ENCODE peak calls at places on chromosomes 4 and X, in nine cellular contexts. K is ovary, S is aorta, J is A673, D is heart right ventricle, G is neuronal stem cell, O is H9, B is small intestine, A is fibroblast of lung. N is an unnamed sample. For H3K9me3, the result is how much of the 10 kb centered on the place peaks cover.

GRCh38 chr4:186400676-186401075 is 134.7 kb downstream of the F11 start:
- DNase-seq in K (no peak), S (no peak), J (peak), D (no peak), G (no peak), O (no peak), B (peak), A (no peak), N (no peak)

GRCh38 chrX:132858018-132858417 is 100.4 kb downstream of the HS6ST2 start:
- DNase-seq in K (no peak), S (no peak), J (peak), D (no peak), G (no peak), O (no peak), B (no peak), A (peak), N (no peak)

GRCh38 chr4:113878718-113879117 is 100.7 kb downstream of the ARSJ start:
- DNase-seq in K (no peak), S (no peak), J (peak), D (no peak), G (peak), O (peak), B (no peak), A (peak), N (no peak)

GRCh38 chr4:127015616-127016015 is 617.1 kb upstream of the INTU start:
- DNase-seq in K (no peak), S (no peak), J (no peak), D (no peak), G (peak), O (peak), B (no peak), A (no peak), N (no peak)

GRCh38 chr4:181645489-181645888 is 597.7 kb upstream of the TENM3 start:
- DNase-seq in K (no peak), S (no peak), J (no peak), D (no peak), G (no peak), O (no peak), B (no peak), A (no peak), N (no peak)

GRCh38 chr4:3679071-3679825 is 86.9 kb upstream of the ADRA2C start:
- DNase-seq in K (peak), S (peak), J (no peak), D (no peak), G (no peak), O (peak), B (no peak), A (no peak), N (no peak)

GRCh38 chr4:147786031-147786430 is 54.1 kb downstream of the ARHGAP10 start:
- DNase-seq in K (no peak), S (no peak), J (peak), D (no peak), G (no peak), O (no peak), B (no peak), A (no peak), N (no peak)

GRCh38 chr4:55177461-55177860 is 52.1 kb upstream of the KDR start:
- DNase-seq in K (no peak), S (no peak), J (no peak), D (no peak), G (no peak), O (no peak), B (no peak), A (no peak), N (no peak)

GRCh38 chr4:109025471-109026076 is 262.7 kb upstream of the ETNPPL start:
- DNase-seq in K (no peak), S (no peak), J (peak), D (no peak), G (no peak), O (no peak), B (no peak), A (no peak), N (no peak)

GRCh38 chrX:12118134-12118533 is 20.1 kb upstream of the FRMPD4 start:
- DNase-seq in K (no peak), S (no peak), J (no peak), D (no peak), G (no peak), O (no peak), B (no peak), A (no peak), N (no peak)

GRCh38 chr4:184802203-184803015 is 23.4 kb downstream of the ACSL1 start:
- DNase-seq in K (no peak), S (no peak), J (no peak), D (no peak), G (no peak), O (no peak), B (no peak), A (peak), N (no peak)

GRCh38 chrX:37378830-37379229 is 29.7 kb downstream of the PRRG1 start:
- DNase-seq in K (no peak), S (no peak), J (no peak), D (no peak), G (no peak), O (no peak), B (peak), A (peak), N (no peak)

GRCh38 chrX:52923781-52924241 is 26.7 kb downstream of the FAM156B start:
- DNase-seq in K (no peak), S (peak), J (peak), D (peak), G (no peak), O (no peak), B (no peak), A (peak), N (peak)

GRCh38 chr4:156970501-156971167 is 965 bp downstream of the PDGFC start:
- DNase-seq in K (peak), S (peak), J (peak), D (peak), G (peak), O (peak), B (peak), A (peak), N (peak)

GRCh38 chr4:41687971-41688370 is 60.6 kb downstream of the PHOX2B start:
- DNase-seq in K (no peak), S (no peak), J (no peak), D (no peak), G (no peak), O (no peak), B (no peak), A (no peak), N (no peak)

GRCh38 chrX:92270936-92271655 is 491.9 kb downstream of the PCDH11X start:
- DNase-seq in K (no peak), S (no peak), J (no peak), D (no peak), G (no peak), O (no peak), B (no peak), A (peak), N (no peak)

GRCh38 chr4:169968999-169969398 is 57.2 kb downstream of the MFAP3L start:
- DNase-seq in K (no peak), S (no peak), J (no peak), D (no peak), G (no peak), O (no peak), B (no peak), A (no peak), N (no peak)

GRCh38 chr4:129082302-129082701 is 11.0 kb downstream of the SCLT1 start:
- DNase-seq in K (no peak), S (no peak), J (no peak), D (no peak), G (no peak), O (no peak), B (no peak), A (no peak), N (no peak)
- H3K9me3 ChIP-seq in K (under half), S (under half), J (under half), D (under half), G (under half), O (under half), B (under half), A (under half), N (under half)

GRCh38 chr4:106109929-106110328 is 206.1 kb downstream of the TBCK start:
- DNase-seq in K (no peak), S (no peak), J (no peak), D (no peak), G (no peak), O (no peak), B (peak), A (no peak), N (no peak)
- H3K9me3 ChIP-seq in K (under half), S (under half), J (under half), D (under half), G (under half), O (under half), B (under half), A (under half), N (under half)

GRCh38 chr4:271492-272103 is 33.7 kb downstream of the ZNF732 start:
- DNase-seq in K (no peak), S (no peak), J (no peak), D (no peak), G (no peak), O (no peak), B (no peak), A (no peak), N (no peak)
- H3K9me3 ChIP-seq in K (under half), S (under half), J (half or more), D (half or more), G (half or more), O (under half), B (under half), A (under half), N (half or more)

GRCh38 chr4:20127626-20128025 is 124.1 kb upstream of the SLIT2 start:
- DNase-seq in K (no peak), S (no peak), J (no peak), D (no peak), G (no peak), O (no peak), B (no peak), A (peak), N (no peak)

GRCh38 chr4:20124317-20125026 is 127.2 kb upstream of the SLIT2 start:
- DNase-seq in K (no peak), S (no peak), J (no peak), D (no peak), G (no peak), O (no peak), B (no peak), A (no peak), N (no peak)

GRCh38 chr4:20126906-20127305 is 124.8 kb upstream of the SLIT2 start:
- DNase-seq in K (no peak), S (no peak), J (no peak), D (no peak), G (no peak), O (no peak), B (no peak), A (peak), N (no peak)

DNA sequence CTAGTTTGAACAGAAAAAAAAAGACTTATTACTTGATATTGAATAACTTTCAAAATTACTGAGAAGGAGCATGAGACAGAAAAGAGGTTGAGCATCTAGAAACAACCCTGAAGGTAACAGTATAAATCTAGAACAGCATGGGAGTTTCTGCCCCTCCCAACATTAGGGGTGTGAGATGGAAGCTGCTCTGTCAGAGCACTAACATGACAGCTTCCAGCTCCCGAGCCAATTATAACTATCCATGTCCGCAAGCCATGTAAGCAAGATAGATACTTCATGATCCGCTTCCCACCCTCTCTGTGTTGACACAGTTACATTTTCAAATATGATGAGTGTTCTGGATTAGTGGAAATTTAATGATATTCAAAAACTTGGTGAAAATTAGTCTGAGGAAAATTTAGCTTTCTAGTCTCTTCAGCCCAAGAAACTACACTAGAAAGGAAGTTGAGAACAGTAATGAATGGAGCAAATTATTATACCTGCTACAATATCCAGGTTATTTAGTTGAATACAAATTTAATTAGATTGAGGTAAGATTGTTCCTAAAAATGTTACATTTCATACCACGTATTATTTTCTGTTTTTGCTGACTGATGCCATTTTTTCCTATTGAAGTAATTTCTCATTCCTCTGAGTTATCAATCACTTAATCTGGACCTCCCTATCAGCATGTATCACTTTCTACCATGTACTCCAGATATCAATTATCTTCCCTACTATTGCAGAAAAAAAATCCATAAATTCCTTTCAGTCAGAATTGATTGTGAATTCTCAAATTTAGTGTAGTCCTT is 129.3 kb upstream of the SLIT2 start:
- DNase-seq in K (no peak), S (no peak), J (no peak), D (no peak), G (no peak), O (no peak), B (no peak), A (no peak), N (no peak)
- H3K9me3 ChIP-seq in K (under half), S (under half), J (under half), D (under half), G (under half), O (under half), B (under half), A (under half), N (under half)

DNA sequence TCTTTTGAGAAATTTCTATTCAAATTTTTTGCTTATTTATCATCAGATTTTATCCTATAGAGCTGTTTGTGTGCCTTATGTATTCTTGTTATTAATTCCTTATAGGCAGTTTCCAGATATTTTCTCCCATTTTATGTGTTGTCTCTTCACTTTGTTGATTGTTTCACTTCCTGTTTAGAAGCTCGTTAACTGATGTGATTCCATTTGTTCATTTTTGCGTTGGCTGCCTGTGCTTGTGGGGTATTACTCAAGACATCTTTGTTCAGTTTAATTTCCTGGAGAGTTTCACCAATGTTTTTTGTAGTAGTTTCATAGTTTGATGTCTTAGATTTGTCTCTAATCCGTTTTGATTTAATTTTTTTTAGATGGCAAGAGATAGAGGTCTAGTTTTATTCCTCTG is 14.6 kb downstream of the ZNF718 start:
- DNase-seq in K (no peak), S (no peak), J (no peak), D (no peak), G (no peak), O (no peak), B (no peak), A (no peak), N (no peak)
- H3K9me3 ChIP-seq in K (under half), S (under half), J (half or more), D (half or more), G (half or more), O (under half), B (under half), A (under half), N (half or more)

GRCh38 chr4:374298-375160 is 36.9 kb downstream of the ZNF141 start:
- DNase-seq in K (no peak), S (no peak), J (no peak), D (no peak), G (no peak), O (no peak), B (no peak), A (peak), N (no peak)
- H3K9me3 ChIP-seq in K (under half), S (under half), J (half or more), D (half or more), G (half or more), O (half or more), B (under half), A (under half), N (half or more)

GRCh38 chr4:28730304-28730703 is 1869.7 kb downstream of the STIM2 start:
- DNase-seq in K (no peak), S (no peak), J (no peak), D (no peak), G (no peak), O (no peak), B (no peak), A (no peak), N (no peak)
- H3K9me3 ChIP-seq in K (under half), S (under half), J (under half), D (under half), G (under half), O (under half), B (under half), A (under half), N (under half)

DNA sequence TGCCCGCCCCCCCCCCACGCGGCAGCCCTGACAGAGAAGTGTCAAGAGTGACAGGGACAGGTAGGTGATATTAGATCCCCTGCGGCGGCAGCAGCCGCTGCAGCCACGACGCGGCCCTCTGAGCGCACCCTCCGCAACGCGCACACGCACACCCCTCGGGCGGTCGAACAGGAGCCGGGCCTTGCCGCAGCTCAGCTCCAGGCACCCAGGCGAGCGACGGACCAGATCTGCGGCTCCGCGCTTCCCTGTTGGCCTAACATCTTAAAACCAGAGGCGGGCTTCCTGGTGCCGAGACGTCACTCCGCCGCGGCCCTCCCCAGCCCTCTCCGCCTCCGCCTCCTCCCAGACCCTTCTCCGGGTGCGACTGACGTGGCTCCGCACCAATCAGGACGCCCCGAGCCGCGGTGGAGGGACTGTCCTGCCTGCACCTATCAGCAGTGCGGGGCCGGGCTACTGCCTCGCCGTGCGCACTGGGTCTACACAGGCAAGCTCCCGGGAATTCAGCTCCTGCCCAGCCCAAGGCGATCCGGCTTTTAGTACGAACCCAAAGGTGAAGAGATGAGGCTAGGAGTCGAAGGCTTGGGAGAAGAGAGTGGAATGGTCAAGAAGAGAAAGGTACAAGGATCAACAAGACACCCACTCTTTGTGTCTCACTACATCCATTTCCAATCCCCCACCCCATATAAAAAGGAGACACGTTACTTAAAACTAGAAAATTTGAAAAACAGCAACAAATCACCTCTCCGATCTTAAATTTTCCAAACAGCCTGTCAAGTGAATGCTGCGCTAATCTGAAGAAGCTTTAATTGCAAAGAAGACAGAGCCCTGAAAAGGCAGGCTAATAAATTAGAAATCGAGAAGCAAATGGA is at the start of gene PITX2:
- DNase-seq in K (peak), S (peak), J (no peak), D (peak), G (peak), O (peak), B (peak), A (peak), N (peak)
- H3K9me3 ChIP-seq in K (under half), S (under half), J (under half), D (under half), G (under half), O (under half), B (under half), A (under half), N (under half)